ENCODE peak calls at places on chromosome 22, in five cellular contexts. L is GM23338, X is A549, I is fibroblast of lung, Z is mammary epithelial cell. C is an unnamed sample.

GRCh38 chr22:40498454-40499186 is 128.2 kb downstream of the SGSM3 start:
- DNase-seq in X (peak), Z (peak), I (peak), L (peak), C (peak)

GRCh38 chr22:39087881-39088687 is 9.0 kb upstream of the APOBEC3H start:
- DNase-seq in I (no peak), X (no peak), Z (no peak), L (peak), C (no peak)

GRCh38 chr22:22587577-22588188 is 28.6 kb upstream of the PRAME start:
- DNase-seq in Z (no peak), I (no peak), L (no peak), X (no peak), C (no peak)

GRCh38 chr22:18023509-18024275 is 669 bp downstream of the MICAL3 start:
- DNase-seq in I (peak), Z (peak), L (peak), X (peak), C (no peak)

GRCh38 chr22:31122532-31123291 is at the start of gene INPP5J:
- DNase-seq in X (peak), L (peak), I (peak), Z (peak), C (no peak)

GRCh38 chr22:35191412-35191811 is 65.9 kb upstream of the HMGXB4 start:
- DNase-seq in X (no peak), Z (peak), L (no peak), I (peak), C (no peak)

GRCh38 chr22:50479686-50480085 is 1.7 kb upstream of the ADM2 start:
- DNase-seq in X (no peak), Z (no peak), L (no peak), I (no peak), C (no peak)

GRCh38 chr22:48146426-48146825 is 1384.0 kb downstream of the TBC1D22A start:
- DNase-seq in L (no peak), X (no peak), I (no peak), Z (no peak), C (no peak)

GRCh38 chr22:25028841-25029141 is 76.3 kb downstream of the KIAA1671 start:
- DNase-seq in I (no peak), X (no peak), Z (no peak), L (no peak), C (no peak)

GRCh38 chr22:24977370-24978230 is 25.1 kb downstream of the KIAA1671 start:
- DNase-seq in L (no peak), X (no peak), Z (no peak), I (peak), C (no peak)

GRCh38 chr22:30028731-30029130 is 51.5 kb upstream of the HORMAD2 start:
- DNase-seq in X (no peak), Z (no peak), L (no peak), I (no peak), C (no peak)

GRCh38 chr22:40009953-40010751 is 15.4 kb downstream of the FAM83F start:
- DNase-seq in I (no peak), L (no peak), X (no peak), Z (no peak), C (no peak)

GRCh38 chr22:16721969-16722368 is 103.2 kb downstream of the XKR3 start:
- DNase-seq in Z (no peak), I (no peak), L (no peak), X (no peak), C (no peak)

GRCh38 chr22:29559853-29560252 is 6.3 kb upstream of the THOC5 start:
- DNase-seq in X (no peak), Z (no peak), L (no peak), I (no peak), C (no peak)

GRCh38 chr22:29308791-29309262 is 2.4 kb downstream of the GAS2L1 start:
- DNase-seq in Z (peak), X (no peak), I (peak), L (peak), C (peak)

GRCh38 chr22:35539910-35540599 is 576 bp upstream of the RASD2 start:
- DNase-seq in I (no peak), L (peak), X (peak), Z (peak), C (no peak)

GRCh38 chr22:23431337-23432072 is 148.6 kb downstream of the IGLL1 start:
- DNase-seq in Z (no peak), L (no peak), X (no peak), I (no peak), C (no peak)

GRCh38 chr22:27718186-27719032 is 83.1 kb downstream of the MN1 start:
- DNase-seq in X (peak), I (peak), Z (peak), L (no peak), C (peak)

GRCh38 chr22:23393721-23394320 is 186.3 kb downstream of the IGLL1 start:
- DNase-seq in L (no peak), I (no peak), Z (no peak), X (no peak), C (no peak)

GRCh38 chr22:19912236-19912999 is 29.2 kb upstream of the COMT start:
- DNase-seq in Z (no peak), L (peak), I (no peak), X (no peak), C (no peak)

GRCh38 chr22:33969052-33969451 is 48.8 kb upstream of the LARGE1 start:
- DNase-seq in X (no peak), L (peak), Z (peak), I (no peak), C (peak)

GRCh38 chr22:49295465-49295743 is 532.3 kb downstream of the BRD1 start:
- DNase-seq in I (no peak), Z (no peak), X (no peak), L (no peak), C (no peak)

GRCh38 chr22:35131423-35132050 is 65.6 kb downstream of the ISX start:
- DNase-seq in I (no peak), Z (no peak), L (no peak), X (no peak), C (no peak)

GRCh38 chr22:49211176-49211575 is 616.5 kb downstream of the BRD1 start:
- DNase-seq in I (no peak), L (no peak), Z (no peak), X (no peak), C (no peak)

GRCh38 chr22:23500508-23501208 is 79.4 kb downstream of the IGLL1 start:
- DNase-seq in Z (no peak), X (no peak), L (no peak), I (no peak), C (no peak)

GRCh38 chr22:40310081-40310770 is 36.1 kb upstream of the ADSL start:
- DNase-seq in L (no peak), X (no peak), Z (peak), I (peak), C (no peak)

GRCh38 chr22:29030016-29030617 is 31.5 kb downstream of the C22orf31 start:
- DNase-seq in L (peak), Z (peak), I (peak), X (no peak), C (no peak)

GRCh38 chr22:44678245-44678979 is 23.6 kb upstream of the PRR5 start:
- DNase-seq in Z (no peak), L (no peak), I (no peak), X (no peak), C (no peak)
- H3K4me2 ChIP-seq in Z (no peak), L (no peak), I (no peak), X (peak), C (no peak)

GRCh38 chr22:46542011-46542985 is 4.9 kb upstream of the CELSR1 start:
- DNase-seq in Z (peak), I (peak), L (peak), X (peak), C (no peak)
- H3K4me2 ChIP-seq in Z (peak), I (no peak), L (no peak), X (no peak), C (peak)

DNA sequence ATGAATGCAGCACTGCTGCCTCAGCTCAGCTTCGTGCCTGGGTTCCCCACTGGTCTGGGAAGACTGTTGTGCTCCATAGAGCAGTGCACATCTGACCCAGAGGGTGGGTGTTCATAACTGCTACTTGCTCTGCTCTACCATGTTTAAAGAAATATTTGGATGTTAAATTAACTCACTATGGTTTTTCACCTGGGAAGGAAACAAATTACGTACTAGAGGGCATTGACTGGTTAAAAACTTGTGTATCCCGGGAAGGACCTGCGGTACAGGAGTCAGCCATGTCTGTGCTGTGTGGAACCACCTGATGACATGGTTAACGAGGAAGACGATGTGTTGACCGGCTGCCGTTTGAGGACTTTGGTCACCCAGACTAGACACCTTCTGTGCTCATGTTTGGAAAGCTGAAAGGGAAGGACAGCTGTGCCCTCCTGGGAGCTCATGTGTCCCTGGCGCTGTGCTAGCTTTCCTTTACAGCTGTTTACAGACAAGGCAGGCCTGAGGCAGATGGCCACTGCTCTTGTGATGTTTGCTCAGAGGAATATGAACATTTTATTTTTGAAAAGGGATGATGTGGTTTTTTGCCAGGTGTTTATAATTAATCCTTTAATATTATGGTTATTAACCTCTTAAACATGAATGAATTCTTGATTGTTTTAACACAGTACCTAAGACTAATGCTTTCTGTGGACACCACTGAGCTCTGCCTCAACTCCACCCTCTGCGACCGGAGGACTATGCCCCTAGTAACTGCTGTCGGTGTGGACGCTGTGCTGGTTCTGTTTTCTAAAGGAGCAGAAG is 14.3 kb upstream of the AIFM3 start:
- DNase-seq in Z (no peak), L (no peak), X (no peak), I (no peak), C (no peak)
- H3K4me2 ChIP-seq in Z (peak), L (no peak), X (no peak), I (no peak), C (no peak)

DNA sequence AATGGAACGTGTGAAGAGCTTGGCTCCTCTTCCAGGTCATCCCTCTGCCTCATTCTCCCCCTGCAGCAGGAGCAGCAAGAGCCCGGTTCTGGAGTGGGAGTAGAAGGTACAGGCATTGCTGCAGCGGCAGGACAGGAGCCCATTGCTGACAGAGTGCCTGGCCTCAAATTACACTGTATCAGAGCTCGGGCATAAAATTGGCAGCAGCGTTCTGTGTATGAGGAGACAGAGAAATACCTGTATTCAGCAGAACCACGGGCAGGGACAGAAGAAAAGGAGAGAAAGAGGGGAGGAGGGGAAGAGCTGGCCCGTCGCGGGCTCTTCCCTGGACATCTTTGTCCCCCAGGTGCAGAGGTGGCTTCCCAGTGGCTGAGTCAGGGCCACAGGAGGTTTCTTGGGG is 2.6 kb upstream of the NCF4 start:
- DNase-seq in L (no peak), X (no peak), I (no peak), Z (no peak), C (no peak)
- H3K4me2 ChIP-seq in L (no peak), X (no peak), I (no peak), Z (no peak), C (no peak)

GRCh38 chr22:42308887-42309468 is 38.5 kb upstream of the TCF20 start:
- DNase-seq in Z (no peak), I (no peak), X (no peak), L (no peak), C (no peak)
- H3K4me2 ChIP-seq in Z (no peak), I (no peak), X (no peak), L (no peak), C (no peak)

GRCh38 chr22:32389685-32390084 is 22.4 kb downstream of the RTCB start:
- DNase-seq in Z (no peak), X (no peak), L (peak), I (peak), C (no peak)

GRCh38 chr22:32396746-32397145 is 15.3 kb downstream of the RTCB start:
- DNase-seq in I (no peak), X (no peak), L (no peak), Z (no peak), C (no peak)

GRCh38 chr22:32396255-32396654 is 15.8 kb downstream of the RTCB start:
- DNase-seq in I (no peak), X (no peak), L (no peak), Z (no peak), C (no peak)

GRCh38 chr22:32395107-32395506 is 16.9 kb downstream of the RTCB start:
- DNase-seq in X (no peak), Z (no peak), I (no peak), L (no peak), C (no peak)
- H3K4me2 ChIP-seq in X (no peak), Z (no peak), I (no peak), L (no peak), C (no peak)

GRCh38 chr22:37728620-37729019 is 31.8 kb downstream of the TRIOBP start:
- DNase-seq in I (no peak), Z (no peak), L (no peak), X (no peak), C (no peak)
- H3K4me2 ChIP-seq in I (no peak), Z (no peak), L (no peak), X (no peak), C (peak)

DNA sequence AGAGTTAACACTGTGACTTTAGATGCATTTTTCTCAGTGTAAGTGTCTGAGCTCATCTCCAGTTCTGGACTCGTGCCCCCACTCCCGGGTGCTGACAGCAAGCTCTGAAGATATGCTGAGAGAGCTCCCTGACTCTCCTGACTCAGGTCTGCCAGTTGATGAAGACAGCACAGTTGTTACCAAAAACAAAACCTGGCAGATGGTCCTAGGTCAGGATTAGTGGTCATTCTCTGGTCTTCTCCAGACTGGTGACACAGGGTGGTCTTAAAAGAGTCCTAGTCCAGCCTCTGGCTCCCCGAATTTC is 8.6 kb downstream of the MIAT start:
- DNase-seq in I (no peak), Z (no peak), X (no peak), L (no peak), C (no peak)
- H3K4me2 ChIP-seq in I (no peak), Z (no peak), X (no peak), L (no peak), C (no peak)